ENCODE peak calls at places on chromosomes 1 and 21, in eight cellular contexts. Y, F, U, O, J, X, P and G are unnamed samples.

GRCh38 chr21:44924611-44925010 is 3.9 kb upstream of the ITGB2 start:
- DNase-seq in Y (no peak), F (no peak), U (no peak), O (no peak), J (no peak), X (no peak), P (no peak), G (no peak)

GRCh38 chr1:172352435-172352834 is 68.0 kb upstream of the C1orf105 start:
- DNase-seq in Y (no peak), F (no peak), U (no peak), O (no peak), J (no peak), X (peak), P (no peak), G (no peak)

GRCh38 chr1:111174070-111174469 is 26.4 kb downstream of the DENND2D start:
- DNase-seq in Y (no peak), F (no peak), U (no peak), O (no peak), J (no peak), X (no peak), P (no peak), G (no peak)

GRCh38 chr1:78045850-78046778 is at the start of gene GIPC2:
- DNase-seq in Y (peak), F (no peak), U (peak), O (peak), J (no peak), X (no peak), P (peak), G (peak)

GRCh38 chr1:116477428-116477827 is 93.4 kb downstream of the CD58 start:
- DNase-seq in Y (no peak), F (no peak), U (no peak), O (no peak), J (no peak), X (no peak), P (no peak), G (no peak)

GRCh38 chr1:116836099-116836498 is 73.6 kb upstream of the PTGFRN start:
- DNase-seq in Y (no peak), F (no peak), U (no peak), O (no peak), J (no peak), X (no peak), P (no peak), G (no peak)

GRCh38 chr1:27556781-27557595 is 47.0 kb downstream of the AHDC1 start:
- DNase-seq in Y (peak), F (peak), U (peak), O (peak), J (peak), X (peak), P (peak), G (peak)

GRCh38 chr1:170149241-170149640 is 3.5 kb downstream of the NTMT2 start:
- DNase-seq in Y (no peak), F (no peak), U (no peak), O (no peak), J (no peak), X (no peak), P (no peak), G (no peak)